ENCODE peak calls at places on chromosomes 7 and 10, in six cellular contexts. N, R, X, M, Z and W are unnamed samples.

GRCh38 chr10:2611603-2612002 is 455.7 kb upstream of the PFKP start:
- DNase-seq in N (no peak), R (no peak), X (no peak), M (peak; percentile 24), Z (no peak), W (no peak)

GRCh38 chr10:116742367-116743265 is at the start of gene HSPA12A:
- DNase-seq in N (peak; percentile 83), R (no peak), X (no peak), M (peak; percentile 95), Z (peak; percentile 50), W (no peak)

GRCh38 chr7:132028144-132028920 is 471.9 kb upstream of the PODXL start:
- DNase-seq in N (no peak), R (no peak), X (no peak), M (no peak), Z (no peak), W (no peak)

GRCh38 chr7:132464740-132465139 is 111.5 kb downstream of the PLXNA4 start:
- DNase-seq in N (no peak), R (no peak), X (no peak), M (no peak), Z (no peak), W (no peak)

GRCh38 chr10:17006631-17007161 is 122.9 kb downstream of the CUBN start:
- DNase-seq in N (no peak), R (no peak), X (no peak), M (no peak), Z (no peak), W (no peak)

GRCh38 chr7:128037081-128037480 is 5.8 kb upstream of the LRRC4 start:
- DNase-seq in N (no peak), R (no peak), X (no peak), M (no peak), Z (no peak), W (no peak)

GRCh38 chr10:71765176-71765906 is 8.0 kb downstream of the VSIR start:
- DNase-seq in N (no peak), R (peak; percentile 15), X (no peak), M (no peak), Z (no peak), W (no peak)

GRCh38 chr7:114789161-114789560 is 132.7 kb upstream of the MDFIC start:
- DNase-seq in N (no peak), R (no peak), X (no peak), M (no peak), Z (no peak), W (no peak)

GRCh38 chr10:24793648-24794379 is 70.1 kb upstream of the ARHGAP21 start:
- DNase-seq in N (no peak), R (no peak), X (no peak), M (no peak), Z (no peak), W (no peak)

GRCh38 chr10:87546221-87546620 is 41.5 kb downstream of the MINPP1 start:
- DNase-seq in N (no peak), R (no peak), X (peak; percentile 17), M (no peak), Z (no peak), W (no peak)

GRCh38 chr7:94621120-94621519 is 34.8 kb downstream of the SGCE start:
- DNase-seq in N (no peak), R (no peak), X (no peak), M (no peak), Z (no peak), W (no peak)

GRCh38 chr10:13759167-13759566 is 172.4 kb downstream of the PRPF18 start:
- DNase-seq in N (no peak), R (no peak), X (no peak), M (no peak), Z (no peak), W (no peak)

GRCh38 chr10:70331486-70332268 is 47.9 kb upstream of the NPFFR1 start:
- DNase-seq in N (peak; percentile 84), R (peak; percentile 84), X (peak; percentile 72), M (peak; percentile 79), Z (peak; percentile 96), W (peak; percentile 92)

GRCh38 chr7:90655566-90655965 is 59.4 kb downstream of the CDK14 start:
- DNase-seq in N (no peak), R (no peak), X (no peak), M (no peak), Z (no peak), W (peak; percentile 16)

GRCh38 chr10:62869958-62870357 is 53.8 kb upstream of the EGR2 start:
- DNase-seq in N (no peak), R (no peak), X (no peak), M (no peak), Z (no peak), W (no peak)

GRCh38 chr7:93092757-93093370 is 24.9 kb downstream of the SAMD9 start:
- DNase-seq in N (no peak), R (peak; percentile 15), X (no peak), M (no peak), Z (peak; percentile 21), W (no peak)

GRCh38 chr7:117907058-117907633 is 33.9 kb upstream of the CTTNBP2 start:
- DNase-seq in N (no peak), R (no peak), X (no peak), M (no peak), Z (no peak), W (no peak)

GRCh38 chr10:80501913-80502521 is 35.7 kb upstream of the SH2D4B start:
- DNase-seq in N (no peak), R (no peak), X (no peak), M (no peak), Z (no peak), W (no peak)
- H3K9ac ChIP-seq in N (no peak overlapping the region), R (no peak overlapping the region), X (no peak overlapping the region), M (no peak overlapping the region), Z (peak overlapping the region; percentile 60), W (no peak overlapping the region)

DNA sequence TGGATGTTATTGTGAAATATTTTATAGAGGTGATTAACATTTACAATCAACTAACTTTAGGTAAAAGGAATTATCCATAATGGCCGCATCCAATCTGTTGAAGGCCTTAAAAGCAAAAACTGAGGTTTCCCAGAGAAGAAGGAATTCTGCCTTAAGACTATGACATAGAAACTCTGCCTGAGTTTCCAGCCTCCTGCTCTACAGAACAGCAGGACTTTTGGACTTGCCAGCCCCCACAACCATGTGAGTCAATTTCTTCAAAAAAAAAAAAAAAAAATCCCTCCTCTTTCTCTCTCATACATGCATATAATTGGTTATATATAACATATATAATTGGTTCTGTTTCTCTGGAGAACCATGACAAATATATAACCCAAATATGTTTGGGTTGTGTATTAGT is 15.4 kb downstream of the SLC25A28 start:
- DNase-seq in N (no peak), R (no peak), X (no peak), M (no peak), Z (no peak), W (no peak)
- TF ChIP-seq POLR2AphosphoS5 in N (no peak), R (no peak), X (no peak), M (no peak), Z (no peak), W (no peak)

GRCh38 chr10:119449760-119450461 is 92.6 kb downstream of the RGS10 start:
- DNase-seq in N (no peak), R (no peak), X (no peak), M (no peak), Z (no peak), W (no peak)
- H3K4me3 ChIP-seq in N (no peak overlapping the region), R (no peak overlapping the region), X (no peak overlapping the region), M (no peak overlapping the region), Z (no peak overlapping the region), W (no peak overlapping the region)

DNA sequence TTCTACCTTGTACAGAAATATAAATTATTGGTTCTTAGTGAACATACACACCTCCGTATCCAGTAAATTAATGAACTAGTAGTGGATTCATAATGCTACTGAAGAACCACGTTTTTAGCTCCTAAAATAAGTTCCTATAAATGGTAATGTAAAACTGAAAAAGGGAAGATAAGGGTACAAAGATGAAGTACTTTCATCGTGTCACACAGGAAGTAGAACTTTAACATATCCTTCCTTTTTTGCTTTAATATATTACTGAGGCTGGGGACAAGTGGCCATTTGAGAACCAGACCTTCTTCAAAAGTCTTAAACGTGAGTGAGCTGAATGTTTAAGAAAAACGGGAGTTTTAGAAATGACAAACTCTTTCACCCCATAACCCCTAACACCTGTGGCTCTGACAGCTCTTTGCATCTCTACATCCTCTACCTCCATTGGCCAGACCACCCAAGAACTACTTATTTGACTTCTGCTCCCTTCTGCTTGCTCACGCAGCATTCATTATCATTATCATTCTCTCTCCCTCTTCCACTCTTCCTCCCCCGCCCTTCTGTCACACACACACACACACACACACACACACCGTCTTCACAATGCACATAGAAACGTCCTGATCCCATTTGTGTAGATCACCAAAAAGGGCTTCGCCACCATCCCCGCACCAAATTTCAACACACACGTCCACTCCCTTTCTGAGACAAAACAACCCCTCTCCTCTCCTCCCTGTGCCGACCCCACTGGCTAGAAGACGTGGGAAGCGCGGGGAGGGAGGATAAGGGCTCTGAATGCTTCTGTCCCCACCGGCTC is 684 bp downstream of the SKAP2 start:
- DNase-seq in N (peak; percentile 15), R (peak; percentile 12), X (peak; percentile 37), M (no peak), Z (peak; percentile 18), W (no peak)
- H3K9ac ChIP-seq in N (peak overlapping the region; percentile 78), R (peak overlapping the region; percentile 85), X (peak overlapping the region; percentile 81), M (peak overlapping the region; percentile 51), Z (peak overlapping the region; percentile 67), W (peak overlapping the region; percentile 29)

GRCh38 chr10:78980354-78980753 is 88.4 kb upstream of the ZMIZ1 start:
- DNase-seq in N (no peak), R (no peak), X (no peak), M (peak; percentile 61), Z (no peak), W (no peak)
- TF ChIP-seq POLR2AphosphoS5 in N (no peak), R (no peak), X (no peak), M (peak; percentile 35), Z (no peak), W (no peak)

GRCh38 chr7:56115852-56116538 is at the start of gene NUPR2:
- DNase-seq in N (no peak), R (no peak), X (no peak), M (peak; percentile 39), Z (no peak), W (no peak)
- H3K4me3 ChIP-seq in N (no peak within 1 kb of the TSS), R (no peak within 1 kb of the TSS), X (no peak within 1 kb of the TSS), M (no peak within 1 kb of the TSS), Z (no peak within 1 kb of the TSS), W (no peak within 1 kb of the TSS)

GRCh38 chr7:55508301-55509011 is 63.8 kb downstream of the VOPP1 start:
- DNase-seq in N (no peak), R (peak; percentile 5), X (no peak), M (no peak), Z (no peak), W (no peak)

GRCh38 chr7:55510621-55511020 is 61.7 kb downstream of the VOPP1 start:
- DNase-seq in N (no peak), R (no peak), X (no peak), M (no peak), Z (no peak), W (no peak)

GRCh38 chr7:55512635-55513034 is 59.7 kb downstream of the VOPP1 start:
- DNase-seq in N (no peak), R (no peak), X (no peak), M (no peak), Z (no peak), W (no peak)

GRCh38 chr7:55507743-55508142 is 64.6 kb downstream of the VOPP1 start:
- DNase-seq in N (no peak), R (no peak), X (no peak), M (no peak), Z (no peak), W (no peak)

GRCh38 chr7:55509322-55509721 is 63.0 kb downstream of the VOPP1 start:
- DNase-seq in N (no peak), R (no peak), X (no peak), M (no peak), Z (no peak), W (no peak)
- H3K9ac ChIP-seq in N (no peak overlapping the region), R (no peak overlapping the region), X (no peak overlapping the region), M (no peak overlapping the region), Z (no peak overlapping the region), W (no peak overlapping the region)

GRCh38 chr10:32056136-32057040 is at the start of gene KIF5B:
- DNase-seq in N (peak; percentile 98), R (peak; percentile 74), X (peak; percentile 44), M (peak; percentile 98), Z (peak; percentile 60), W (no peak)
- TF ChIP-seq POLR2AphosphoS5 in N (peak; percentile 94), R (peak; percentile 95), X (peak; percentile 96), M (peak; percentile 98), Z (peak; percentile 99), W (peak; percentile 81)